ENCODE peak calls at places on chromosomes 6 and 20, in five cellular contexts. L is H1, D is trophoblast cell, U is neuronal stem cell, G is H9. B is an unnamed sample.

GRCh38 chr6:133568970-133569889 is 319.7 kb upstream of the TCF21 start:
- DNase-seq in D (peak; percentile 83), L (no peak), G (peak; percentile 53), U (no peak), B (peak; percentile 85)

GRCh38 chr6:28090902-28091586 is 10.7 kb downstream of the ZNF165 start:
- DNase-seq in G (no peak), U (no peak), D (no peak), L (no peak), B (no peak)

GRCh38 chr6:17673543-17674254 is 33.0 kb downstream of the NUP153 start:
- DNase-seq in U (no peak), L (no peak), G (no peak), D (no peak), B (no peak)

GRCh38 chr20:3046677-3047462 is 1.0 kb downstream of the MRPS26 start:
- DNase-seq in L (no peak), D (peak; percentile 21), U (no peak), G (peak; percentile 77), B (no peak)

GRCh38 chr20:12371955-12372354 is 454.3 kb downstream of the BTBD3 start:
- DNase-seq in G (no peak), U (no peak), D (no peak), L (no peak), B (no peak)

GRCh38 chr6:13787146-13787545 is 27.2 kb downstream of the MCUR1 start:
- DNase-seq in L (no peak), G (no peak), D (peak; percentile 8), U (peak; percentile 56), B (peak; percentile 41)

GRCh38 chr20:17610566-17611289 is 40.9 kb downstream of the DSTN start:
- DNase-seq in D (peak; percentile 49), L (no peak), G (peak; percentile 28), U (no peak), B (no peak)

GRCh38 chr6:147132889-147133288 is 71.3 kb upstream of the STXBP5 start:
- DNase-seq in U (no peak), D (no peak), L (no peak), G (no peak), B (no peak)

GRCh38 chr6:150352321-150353296 is 16.2 kb upstream of the IYD start:
- DNase-seq in U (no peak), G (no peak), L (no peak), D (peak; percentile 58), B (peak; percentile 26)

GRCh38 chr6:97969065-97969464 is 686.0 kb upstream of the MMS22L start:
- DNase-seq in L (no peak), D (no peak), G (no peak), U (no peak), B (no peak)

GRCh38 chr20:46400828-46401477 is 5.5 kb downstream of the ELMO2 start:
- DNase-seq in L (no peak), G (no peak), U (peak; percentile 21), D (no peak), B (peak; percentile 60)

GRCh38 chr6:129575378-129576118 is 134.4 kb downstream of the ARHGAP18 start:
- DNase-seq in D (peak; percentile 72), L (no peak), U (peak; percentile 17), G (no peak), B (peak; percentile 70)

GRCh38 chr20:34111057-34111711 is 859 bp downstream of the EIF2S2 start:
- DNase-seq in G (no peak), U (no peak), L (no peak), D (peak; percentile 68), B (peak; percentile 84)

GRCh38 chr6:6635869-6636268 is 47.3 kb downstream of the LY86 start:
- DNase-seq in G (no peak), D (no peak), U (no peak), L (no peak), B (no peak)

GRCh38 chr6:132132911-132133639 is 181.9 kb upstream of the CCN2 start:
- DNase-seq in G (no peak), L (no peak), D (peak; percentile 76), U (no peak), B (peak; percentile 69)

GRCh38 chr6:112044856-112045255 is 9.0 kb upstream of the CCN6 start:
- DNase-seq in U (no peak), G (no peak), D (peak; percentile 61), L (no peak), B (peak; percentile 59)

GRCh38 chr20:56504373-56505005 is 20.1 kb upstream of the FAM209A start:
- DNase-seq in L (no peak), U (no peak), G (peak; percentile 37), D (no peak), B (peak; percentile 6)

GRCh38 chr6:32854376-32855178 is 585 bp downstream of the PSMB9 start:
- DNase-seq in G (no peak), L (no peak), D (peak; percentile 18), U (no peak), B (peak; percentile 68)

GRCh38 chr6:51959744-51960383 is 127.5 kb downstream of the PKHD1 start:
- DNase-seq in U (peak; percentile 76), L (peak; percentile 49), D (peak; percentile 88), G (peak; percentile 77), B (peak; percentile 51)

GRCh38 chr6:165204807-165205545 is 104.4 kb downstream of the C6orf118 start:
- DNase-seq in U (peak; percentile 6), D (no peak), L (no peak), G (no peak), B (no peak)

GRCh38 chr6:132011582-132011981 is 60.4 kb upstream of the CCN2 start:
- DNase-seq in L (no peak), U (no peak), D (no peak), G (no peak), B (peak; percentile 16)

GRCh38 chr6:144214622-144215401 is 64.5 kb downstream of the STX11 start:
- DNase-seq in U (no peak), L (no peak), G (no peak), D (no peak), B (no peak)

GRCh38 chr20:25053207-25054132 is 4.5 kb downstream of the ACSS1 start:
- DNase-seq in G (no peak), U (no peak), L (no peak), D (no peak), B (no peak)

DNA sequence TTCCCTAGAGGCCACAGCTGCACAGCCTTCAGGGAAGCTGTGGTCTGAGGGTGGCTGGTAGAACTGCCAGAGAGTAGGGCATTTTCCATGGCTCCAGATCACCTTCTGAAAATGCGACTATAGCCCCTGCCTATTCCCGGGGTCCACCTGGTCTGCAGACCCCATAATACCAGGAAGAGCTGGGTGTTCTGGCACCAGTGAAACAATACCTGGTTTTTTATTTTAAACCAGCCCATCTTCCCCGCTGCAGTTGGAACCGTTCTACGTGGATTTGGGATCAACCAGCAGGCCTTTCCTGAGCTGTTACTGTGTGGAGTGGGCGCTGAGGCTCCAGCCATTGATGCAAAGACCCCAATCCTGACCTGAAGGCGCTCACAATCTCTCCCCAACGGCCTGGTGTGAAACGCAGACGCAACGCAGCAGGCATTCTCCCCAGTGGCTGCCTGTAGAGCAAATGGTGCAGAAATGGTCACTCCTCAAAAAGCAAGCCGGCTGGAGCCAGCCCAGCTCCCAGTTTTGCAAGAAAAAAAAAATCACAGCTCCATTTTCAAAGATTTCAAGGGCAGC is 11.2 kb downstream of the NPEPL1 start:
- DNase-seq in L (no peak), U (no peak), D (no peak), G (no peak), B (no peak)
- H2BK12ac ChIP-seq in L (no peak overlapping the region), U (no peak overlapping the region), D (no peak overlapping the region), G (no peak overlapping the region), B (no peak overlapping the region)

DNA sequence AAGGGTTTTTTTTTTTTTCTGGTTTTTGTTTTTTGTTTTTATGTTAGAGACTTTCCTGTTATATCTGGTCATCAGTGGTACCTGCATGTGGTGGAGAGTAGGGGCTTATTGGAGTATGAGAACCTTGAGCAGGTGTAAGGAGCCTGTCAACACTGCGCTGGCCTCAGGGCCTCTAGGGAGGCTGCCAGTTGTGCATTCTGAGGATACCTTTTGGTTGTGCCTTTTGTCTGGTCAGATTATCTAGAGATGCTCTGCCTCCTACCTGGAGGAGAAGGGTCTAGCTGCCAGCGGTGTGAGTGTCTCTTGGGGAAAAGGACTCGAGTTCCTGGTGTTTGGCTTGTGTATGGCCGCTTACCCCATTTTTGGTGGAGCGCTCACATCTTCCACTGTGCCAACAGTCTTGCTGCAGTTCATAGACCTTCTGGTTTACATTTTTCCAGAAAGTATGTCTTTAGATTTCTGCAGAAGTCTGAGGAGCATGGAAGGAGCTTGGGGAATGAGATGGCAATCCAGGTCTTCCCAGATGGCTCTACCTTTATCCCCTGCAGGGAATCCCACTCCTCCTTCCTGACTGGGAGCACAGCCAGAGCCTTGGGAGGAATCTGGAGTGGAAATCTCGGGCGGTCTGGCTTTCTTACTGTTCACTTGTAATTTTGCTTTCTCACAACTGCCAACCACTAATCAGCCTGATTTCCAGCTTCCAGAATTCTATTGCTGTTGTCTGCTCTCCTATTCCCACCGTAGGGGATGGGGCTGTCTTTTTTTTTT is 49.9 kb downstream of the PTPN1 start:
- DNase-seq in D (peak; percentile 83), U (no peak), G (no peak), L (no peak), B (no peak)
- H3K14ac ChIP-seq in D (no peak overlapping the region), U (no peak overlapping the region), G (no peak overlapping the region), L (no peak overlapping the region), B (no peak overlapping the region)

DNA sequence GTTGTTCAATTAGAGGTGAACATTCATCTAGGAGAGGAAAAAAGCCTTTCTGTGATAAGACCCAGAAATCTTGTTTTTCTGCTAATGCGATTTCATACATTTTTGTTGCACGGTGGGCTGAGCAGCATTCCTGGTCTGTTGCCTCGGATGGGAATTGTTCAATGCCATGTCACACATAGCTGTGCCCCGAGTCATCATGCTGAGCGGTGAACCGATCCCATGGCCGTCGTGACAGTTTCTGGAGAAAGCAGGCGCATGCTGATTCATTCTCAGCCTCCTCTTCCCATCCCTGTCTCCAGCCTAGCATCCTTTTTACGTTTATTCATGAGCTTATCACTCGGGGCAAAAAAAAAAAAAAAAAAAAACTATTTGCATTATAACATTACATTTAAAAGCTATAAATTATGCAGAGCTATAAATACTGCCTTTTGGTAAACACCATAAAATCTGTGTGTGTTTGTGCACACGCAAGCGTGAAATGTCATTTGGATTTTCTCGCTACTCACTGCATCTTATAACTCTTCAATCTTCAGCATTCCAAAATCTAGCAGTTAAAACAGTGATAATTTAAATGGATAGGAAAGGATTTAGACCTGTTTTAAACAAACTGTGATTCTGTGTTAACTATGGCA is 58.9 kb upstream of the IFNGR1 start:
- DNase-seq in G (peak; percentile 58), L (peak; percentile 58), U (peak; percentile 23), D (peak; percentile 97), B (peak; percentile 66)
- H2BK12ac ChIP-seq in G (no peak overlapping the region), L (no peak overlapping the region), U (no peak overlapping the region), D (no peak overlapping the region), B (no peak overlapping the region)

DNA sequence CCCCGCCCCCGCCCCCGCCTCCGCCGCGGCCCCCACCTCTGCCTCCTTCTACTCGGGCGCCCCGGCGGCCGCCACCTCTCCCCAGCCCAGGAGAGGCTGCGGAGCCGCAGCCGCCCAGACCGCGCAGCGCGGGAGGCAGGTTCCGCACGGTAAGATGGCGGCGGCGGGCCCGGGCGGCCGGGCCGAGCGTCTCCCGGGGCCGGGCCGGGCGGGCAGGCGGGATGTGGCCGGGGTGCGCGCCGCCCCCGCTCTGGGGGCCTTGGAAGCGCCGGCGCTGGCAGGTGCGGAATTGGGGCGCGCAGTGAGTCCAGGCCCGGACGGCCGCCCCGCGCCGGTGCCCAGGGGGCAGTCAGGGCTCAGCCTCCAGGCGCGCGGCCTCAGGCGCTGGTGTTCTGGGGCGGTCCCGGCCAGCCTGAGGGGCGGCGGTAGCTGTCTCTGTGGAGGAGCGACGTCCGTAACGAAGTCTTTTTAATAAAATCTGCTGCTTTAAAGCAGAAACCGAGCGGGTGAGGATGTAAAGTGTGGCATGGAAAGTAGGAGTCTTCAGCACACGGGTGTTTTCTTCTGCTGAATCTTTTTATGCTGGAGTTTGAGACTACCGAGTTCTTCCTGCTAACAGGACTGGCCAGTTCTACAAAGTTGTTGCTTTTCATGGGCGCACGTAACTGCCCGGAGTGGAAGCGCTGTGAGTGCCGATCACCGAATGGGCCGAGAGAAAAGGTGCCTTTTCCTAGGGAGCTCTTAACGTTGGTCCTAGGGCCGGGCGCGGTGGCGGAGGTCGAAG is at the start of gene GID8:
- DNase-seq in G (no peak), U (no peak), D (peak; percentile 70), L (no peak), B (peak; percentile 74)
- H3K14ac ChIP-seq in G (peak within 1 kb of the TSS; percentile 90), U (peak within 1 kb of the TSS; percentile 78), D (peak within 1 kb of the TSS; percentile 96), L (peak within 1 kb of the TSS; percentile 40), B (peak within 1 kb of the TSS; percentile 87)